ENCODE peak calls at places on chromosomes 6 and 20, in six cellular contexts. One of them, this sample, is unnamed.
A peak's percentile ranks its signal among the peaks of the same experiment; 100 is the strongest.

GRCh38 chr6:31359556-31359955 is 2.6 kb upstream of the HLA-B start:
- DNase-seq in Caco-2: no peak
- DNase-seq in choroid plexus epithelial cell: no peak
- DNase-seq in upper lobe of right lung: no peak
- DNase-seq in NB4: no peak
- DNase-seq in CD8-positive, alpha-beta memory T cell: no peak
- DNase-seq in this sample: no peak

GRCh38 chr6:31730631-31731086 is 1.6 kb upstream of the DDAH2 start:
- DNase-seq in upper lobe of right lung: no peak
- DNase-seq in NB4: peak; percentile 32
- DNase-seq in CD8-positive, alpha-beta memory T cell: no peak
- DNase-seq in choroid plexus epithelial cell: no peak
- DNase-seq in Caco-2: no peak
- DNase-seq in this sample: no peak

GRCh38 chr6:133418108-133418507 is 177.0 kb downstream of the EYA4 start:
- DNase-seq in upper lobe of right lung: no peak
- DNase-seq in NB4: no peak
- DNase-seq in CD8-positive, alpha-beta memory T cell: no peak
- DNase-seq in choroid plexus epithelial cell: no peak
- DNase-seq in Caco-2: no peak
- DNase-seq in this sample: no peak

GRCh38 chr20:63542696-63543095 is 4.9 kb downstream of the SRMS start:
- DNase-seq in NB4: no peak
- DNase-seq in upper lobe of right lung: no peak
- DNase-seq in choroid plexus epithelial cell: no peak
- DNase-seq in Caco-2: no peak
- DNase-seq in CD8-positive, alpha-beta memory T cell: no peak
- DNase-seq in this sample: no peak

GRCh38 chr6:37141291-37142046 is 28.5 kb upstream of the PIM1 start:
- DNase-seq in CD8-positive, alpha-beta memory T cell: no peak
- DNase-seq in choroid plexus epithelial cell: peak; percentile 91
- DNase-seq in upper lobe of right lung: no peak
- DNase-seq in Caco-2: peak; percentile 37
- DNase-seq in NB4: no peak
- DNase-seq in this sample: no peak

GRCh38 chr6:32885698-32886286 is 31.8 kb downstream of the PSMB9 start:
- DNase-seq in NB4: peak; percentile 82
- DNase-seq in CD8-positive, alpha-beta memory T cell: no peak
- DNase-seq in upper lobe of right lung: no peak
- DNase-seq in Caco-2: peak; percentile 42
- DNase-seq in choroid plexus epithelial cell: peak; percentile 90
- DNase-seq in this sample: no peak

GRCh38 chr20:35918021-35918420 is 36.3 kb downstream of the SCAND1 start:
- DNase-seq in CD8-positive, alpha-beta memory T cell: no peak
- DNase-seq in Caco-2: no peak
- DNase-seq in upper lobe of right lung: no peak
- DNase-seq in NB4: no peak
- DNase-seq in choroid plexus epithelial cell: no peak
- DNase-seq in this sample: no peak

GRCh38 chr6:148700713-148701392 is 46.0 kb upstream of the UST start:
- DNase-seq in upper lobe of right lung: no peak
- DNase-seq in Caco-2: no peak
- DNase-seq in CD8-positive, alpha-beta memory T cell: peak; percentile 50
- DNase-seq in choroid plexus epithelial cell: peak; percentile 60
- DNase-seq in NB4: peak; percentile 32
- DNase-seq in this sample: no peak

GRCh38 chr20:32149566-32150170 is 40.2 kb downstream of the TM9SF4 start:
- DNase-seq in choroid plexus epithelial cell: no peak
- DNase-seq in NB4: no peak
- DNase-seq in Caco-2: no peak
- DNase-seq in upper lobe of right lung: no peak
- DNase-seq in CD8-positive, alpha-beta memory T cell: no peak
- DNase-seq in this sample: no peak

GRCh38 chr6:165071906-165072305 is 237.5 kb downstream of the C6orf118 start:
- DNase-seq in choroid plexus epithelial cell: no peak
- DNase-seq in upper lobe of right lung: no peak
- DNase-seq in NB4: no peak
- DNase-seq in Caco-2: no peak
- DNase-seq in CD8-positive, alpha-beta memory T cell: no peak
- DNase-seq in this sample: no peak

DNA sequence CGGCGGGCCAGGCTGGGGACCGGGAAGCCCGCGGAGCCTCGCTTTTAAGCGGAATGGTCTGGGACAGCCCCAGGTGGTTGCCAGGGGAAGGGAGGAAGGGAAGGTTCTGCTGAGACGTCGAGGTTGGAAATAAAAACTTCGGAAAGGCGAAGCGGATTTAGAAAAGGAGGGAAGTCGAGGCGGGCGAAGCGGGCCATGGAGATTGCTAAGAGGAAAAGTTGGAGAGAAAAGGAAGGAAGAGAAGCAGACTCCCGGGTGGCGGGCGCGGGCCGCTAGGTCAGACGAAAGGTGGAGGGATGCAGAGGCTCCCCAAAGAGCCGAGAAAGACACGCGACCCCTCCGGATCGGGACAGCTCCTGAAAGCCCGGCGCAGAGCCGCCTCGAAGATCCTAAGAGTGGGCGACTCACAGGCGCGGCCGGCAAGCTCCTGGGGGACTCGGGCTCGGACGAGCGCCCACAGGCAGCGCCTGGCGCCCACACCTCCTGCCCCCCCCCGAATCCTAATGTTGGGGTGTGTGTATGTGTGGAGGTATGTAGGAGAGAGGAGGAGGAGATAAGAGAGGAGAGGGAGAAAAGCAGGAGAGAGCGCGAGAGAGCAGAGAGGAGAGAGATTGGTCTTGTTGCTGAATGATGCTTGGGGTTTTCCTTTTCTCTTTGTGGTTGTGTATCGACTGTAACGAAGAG is 1.4 kb downstream of the TFAP2B start:
- DNase-seq in upper lobe of right lung: peak; percentile 61
- DNase-seq in choroid plexus epithelial cell: no peak
- DNase-seq in CD8-positive, alpha-beta memory T cell: no peak
- DNase-seq in NB4: no peak
- DNase-seq in Caco-2: no peak
- DNase-seq in this sample: no peak
- H3K4me3 ChIP-seq in upper lobe of right lung: no peak overlapping the region
- H3K4me3 ChIP-seq in choroid plexus epithelial cell: no peak overlapping the region
- H3K4me3 ChIP-seq in CD8-positive, alpha-beta memory T cell: no peak overlapping the region
- H3K4me3 ChIP-seq in NB4: no peak overlapping the region
- H3K4me3 ChIP-seq in Caco-2: no peak overlapping the region
- H3K4me3 ChIP-seq in this sample: peak overlapping the region; percentile 36

GRCh38 chr6:41785689-41786450 is 1.6 kb upstream of the TOMM6 start:
- DNase-seq in CD8-positive, alpha-beta memory T cell: no peak
- DNase-seq in choroid plexus epithelial cell: peak; percentile 15
- DNase-seq in NB4: no peak
- DNase-seq in upper lobe of right lung: no peak
- DNase-seq in Caco-2: no peak
- DNase-seq in this sample: no peak
- H3K4me3 ChIP-seq in CD8-positive, alpha-beta memory T cell: peak overlapping the region; percentile 100
- H3K4me3 ChIP-seq in choroid plexus epithelial cell: peak overlapping the region; percentile 99
- H3K4me3 ChIP-seq in NB4: peak overlapping the region; percentile 48
- H3K4me3 ChIP-seq in upper lobe of right lung: peak overlapping the region; percentile 98
- H3K4me3 ChIP-seq in Caco-2: peak overlapping the region; percentile 86
- H3K4me3 ChIP-seq in this sample: no peak overlapping the region

DNA sequence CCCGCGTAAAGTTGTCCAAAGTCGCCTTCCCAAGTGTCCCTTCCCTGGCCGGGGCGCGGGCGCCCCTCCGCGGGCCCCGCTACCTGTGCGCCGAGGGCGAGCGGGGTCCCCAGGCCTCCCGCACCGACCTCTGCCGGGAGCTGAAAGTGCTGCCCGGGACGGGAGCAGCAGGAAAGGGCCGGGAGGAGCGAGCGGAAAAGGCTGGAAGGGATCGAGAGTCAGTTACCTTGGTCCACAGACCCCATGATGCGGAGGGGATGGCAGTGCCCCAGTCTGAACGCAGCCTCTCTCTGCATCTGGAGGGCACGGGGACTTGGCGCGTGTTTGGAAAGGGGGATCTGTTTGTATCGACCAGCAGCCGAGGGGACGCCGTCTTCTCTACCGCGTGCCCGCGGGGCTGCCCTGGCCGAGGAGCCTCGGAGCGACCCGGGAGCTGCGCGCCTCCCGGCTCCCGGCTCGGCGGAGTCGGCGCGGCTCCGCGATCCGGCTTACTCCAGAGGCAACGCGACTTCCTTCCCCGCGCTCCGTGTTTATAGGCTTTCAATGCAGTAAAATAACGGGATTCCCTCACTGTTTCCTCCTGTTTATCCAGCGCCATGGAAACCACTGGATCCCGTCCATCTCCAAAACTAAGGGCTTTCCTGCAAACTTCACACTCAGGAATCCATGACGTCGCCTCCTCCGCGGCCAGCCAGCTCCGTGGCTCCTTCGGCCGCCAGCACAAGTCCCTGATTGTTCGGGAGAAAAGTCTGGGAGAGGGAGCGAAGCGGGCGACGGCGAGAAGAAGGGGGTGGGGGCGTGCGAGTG is 20.0 kb upstream of the NFATC2 start:
- DNase-seq in choroid plexus epithelial cell: peak; percentile 90
- DNase-seq in CD8-positive, alpha-beta memory T cell: peak; percentile 49
- DNase-seq in Caco-2: peak; percentile 83
- DNase-seq in NB4: peak; percentile 37
- DNase-seq in upper lobe of right lung: peak; percentile 72
- DNase-seq in this sample: peak; percentile 69
- H3K4me3 ChIP-seq in choroid plexus epithelial cell: peak overlapping the region; percentile 65
- H3K4me3 ChIP-seq in CD8-positive, alpha-beta memory T cell: peak overlapping the region; percentile 36
- H3K4me3 ChIP-seq in Caco-2: peak overlapping the region; percentile 36
- H3K4me3 ChIP-seq in NB4: no peak overlapping the region
- H3K4me3 ChIP-seq in upper lobe of right lung: peak overlapping the region; percentile 48
- H3K4me3 ChIP-seq in this sample: peak overlapping the region; percentile 22

DNA sequence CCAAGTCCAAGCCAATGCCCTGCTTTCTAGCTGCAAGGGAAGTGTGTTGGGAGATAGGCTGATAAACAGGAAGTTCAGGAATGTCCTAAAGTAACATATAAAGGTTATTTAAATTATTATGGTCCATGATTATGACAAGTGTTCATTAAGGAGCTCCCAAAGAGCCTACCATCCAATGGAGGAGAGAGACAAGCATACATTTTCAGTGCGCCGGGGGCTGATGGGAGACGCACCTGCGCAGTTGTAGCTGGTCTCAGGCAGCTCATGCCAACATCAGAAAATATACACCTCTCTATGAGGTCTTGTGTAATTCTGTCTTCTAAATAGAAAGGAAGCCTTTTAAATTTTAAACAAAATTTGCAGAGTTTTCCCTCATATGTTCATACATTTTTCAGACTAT is 12.6 kb upstream of the SFT2D1 start:
- DNase-seq in CD8-positive, alpha-beta memory T cell: no peak
- DNase-seq in choroid plexus epithelial cell: no peak
- DNase-seq in Caco-2: no peak
- DNase-seq in NB4: no peak
- DNase-seq in upper lobe of right lung: no peak
- DNase-seq in this sample: no peak
- H3K4me3 ChIP-seq in CD8-positive, alpha-beta memory T cell: no peak overlapping the region
- H3K4me3 ChIP-seq in choroid plexus epithelial cell: no peak overlapping the region
- H3K4me3 ChIP-seq in Caco-2: no peak overlapping the region
- H3K4me3 ChIP-seq in NB4: no peak overlapping the region
- H3K4me3 ChIP-seq in upper lobe of right lung: no peak overlapping the region
- H3K4me3 ChIP-seq in this sample: no peak overlapping the region

DNA sequence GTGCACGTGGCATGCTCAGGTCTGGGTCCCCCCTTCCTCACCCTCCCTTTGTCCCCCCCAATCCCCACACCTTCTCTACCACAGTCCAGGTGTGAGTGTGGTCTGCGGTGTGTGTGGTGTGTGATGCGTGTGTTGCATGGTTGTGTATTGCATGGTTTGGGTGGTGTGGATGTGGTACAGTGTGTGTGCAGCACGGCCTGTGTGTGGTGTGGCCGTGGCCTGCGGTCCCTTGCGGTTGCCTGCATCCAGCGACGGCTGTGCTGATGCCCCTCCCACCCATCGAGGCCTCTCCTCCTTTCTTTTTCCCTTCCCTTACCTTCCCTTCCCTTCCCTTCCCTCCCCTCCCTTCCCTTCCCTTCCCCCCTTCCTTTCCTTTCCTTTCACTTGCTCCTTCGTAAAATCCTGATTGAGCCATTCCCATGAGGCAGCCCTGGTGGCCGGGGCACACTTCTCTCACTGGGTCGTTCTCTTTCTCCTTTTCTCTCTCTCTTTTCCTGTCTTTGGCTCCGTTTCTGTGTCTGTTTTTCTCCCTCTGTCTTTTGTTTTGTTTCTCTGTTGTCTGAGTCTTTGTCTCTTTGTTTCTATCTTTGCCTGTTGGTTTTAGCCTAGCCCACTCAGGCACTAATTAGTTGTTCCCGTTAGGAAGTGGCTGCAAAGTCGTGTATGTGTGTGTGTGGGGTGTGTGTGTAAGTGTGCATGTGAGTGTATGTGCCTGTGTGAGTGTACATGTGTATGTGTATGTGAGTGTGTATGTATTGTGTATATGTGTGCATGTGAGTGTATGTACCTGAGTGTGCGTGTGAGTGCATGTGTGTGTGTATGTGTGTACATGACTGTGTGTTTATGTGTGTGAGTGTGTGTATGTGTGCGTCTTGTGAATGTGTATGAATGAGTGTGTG is 65.7 kb downstream of the SRC start:
- DNase-seq in upper lobe of right lung: no peak
- DNase-seq in CD8-positive, alpha-beta memory T cell: no peak
- DNase-seq in choroid plexus epithelial cell: no peak
- DNase-seq in Caco-2: no peak
- DNase-seq in NB4: no peak
- DNase-seq in this sample: no peak
- H3K4me3 ChIP-seq in upper lobe of right lung: peak overlapping the region; percentile 46
- H3K4me3 ChIP-seq in CD8-positive, alpha-beta memory T cell: peak overlapping the region; percentile 22
- H3K4me3 ChIP-seq in choroid plexus epithelial cell: peak overlapping the region; percentile 56
- H3K4me3 ChIP-seq in Caco-2: no peak overlapping the region
- H3K4me3 ChIP-seq in NB4: no peak overlapping the region
- H3K4me3 ChIP-seq in this sample: no peak overlapping the region

This sample was measured in lower leg skin.